ENCODE peak calls at places on chromosome 3, in ten cellular contexts. One of them, this sample, is unnamed.
A peak's percentile ranks its signal among the peaks of the same experiment; 100 is the strongest.

GRCh38 chr3:86929046-86929445 is 61.9 kb downstream of the VGLL3 start:
- DNase-seq in mesothelial cell of epicardium: no peak
- DNase-seq in LNCaP clone FGC: no peak
- DNase-seq in AG09309: no peak
- DNase-seq in breast epithelium: no peak
- DNase-seq in neural crest cell: no peak
- DNase-seq in progenitor cell of endocrine pancreas: no peak
- DNase-seq in spleen: no peak
- DNase-seq in lower lobe of right lung: no peak
- DNase-seq in activated B cell treated with CpG ODN at 0.5 μM for 24 hours: no peak
- DNase-seq in this sample: no peak

GRCh38 chr3:42662813-42663535 is 9.5 kb downstream of the ZBTB47 start:
- DNase-seq in LNCaP clone FGC: no peak
- DNase-seq in AG09309: no peak
- DNase-seq in progenitor cell of endocrine pancreas: no peak
- DNase-seq in neural crest cell: no peak
- DNase-seq in mesothelial cell of epicardium: no peak
- DNase-seq in breast epithelium: no peak
- DNase-seq in activated B cell treated with CpG ODN at 0.5 μM for 24 hours: no peak
- DNase-seq in lower lobe of right lung: no peak
- DNase-seq in spleen: no peak
- DNase-seq in this sample: peak; percentile 31

GRCh38 chr3:57110797-57111196 is 50.3 kb downstream of the SPATA12 start:
- DNase-seq in spleen: no peak
- DNase-seq in mesothelial cell of epicardium: no peak
- DNase-seq in activated B cell treated with CpG ODN at 0.5 μM for 24 hours: no peak
- DNase-seq in AG09309: no peak
- DNase-seq in breast epithelium: no peak
- DNase-seq in lower lobe of right lung: no peak
- DNase-seq in LNCaP clone FGC: no peak
- DNase-seq in progenitor cell of endocrine pancreas: no peak
- DNase-seq in neural crest cell: no peak
- DNase-seq in this sample: no peak

GRCh38 chr3:15303216-15303615 is 29.2 kb downstream of the SH3BP5 start:
- DNase-seq in spleen: no peak
- DNase-seq in breast epithelium: no peak
- DNase-seq in neural crest cell: no peak
- DNase-seq in LNCaP clone FGC: no peak
- DNase-seq in lower lobe of right lung: no peak
- DNase-seq in AG09309: no peak
- DNase-seq in progenitor cell of endocrine pancreas: no peak
- DNase-seq in activated B cell treated with CpG ODN at 0.5 μM for 24 hours: no peak
- DNase-seq in mesothelial cell of epicardium: no peak
- DNase-seq in this sample: no peak

GRCh38 chr3:86949850-86950249 is 41.1 kb downstream of the VGLL3 start:
- DNase-seq in LNCaP clone FGC: no peak
- DNase-seq in spleen: no peak
- DNase-seq in activated B cell treated with CpG ODN at 0.5 μM for 24 hours: no peak
- DNase-seq in breast epithelium: no peak
- DNase-seq in mesothelial cell of epicardium: no peak
- DNase-seq in neural crest cell: no peak
- DNase-seq in progenitor cell of endocrine pancreas: no peak
- DNase-seq in AG09309: no peak
- DNase-seq in lower lobe of right lung: no peak
- DNase-seq in this sample: no peak

GRCh38 chr3:161950318-161950717 is 453.7 kb downstream of the OTOL1 start:
- DNase-seq in progenitor cell of endocrine pancreas: no peak
- DNase-seq in activated B cell treated with CpG ODN at 0.5 μM for 24 hours: no peak
- DNase-seq in spleen: no peak
- DNase-seq in lower lobe of right lung: no peak
- DNase-seq in LNCaP clone FGC: no peak
- DNase-seq in AG09309: no peak
- DNase-seq in neural crest cell: no peak
- DNase-seq in mesothelial cell of epicardium: no peak
- DNase-seq in breast epithelium: no peak
- DNase-seq in this sample: no peak

GRCh38 chr3:56296361-56296760 is 171.9 kb downstream of the ERC2 start:
- DNase-seq in neural crest cell: no peak
- DNase-seq in mesothelial cell of epicardium: no peak
- DNase-seq in lower lobe of right lung: no peak
- DNase-seq in breast epithelium: no peak
- DNase-seq in spleen: no peak
- DNase-seq in LNCaP clone FGC: no peak
- DNase-seq in progenitor cell of endocrine pancreas: no peak
- DNase-seq in activated B cell treated with CpG ODN at 0.5 μM for 24 hours: no peak
- DNase-seq in AG09309: no peak
- DNase-seq in this sample: no peak

GRCh38 chr3:144181062-144181461 is 209.4 kb downstream of the DIPK2A start:
- DNase-seq in activated B cell treated with CpG ODN at 0.5 μM for 24 hours: no peak
- DNase-seq in AG09309: no peak
- DNase-seq in spleen: no peak
- DNase-seq in LNCaP clone FGC: no peak
- DNase-seq in progenitor cell of endocrine pancreas: no peak
- DNase-seq in breast epithelium: no peak
- DNase-seq in neural crest cell: no peak
- DNase-seq in lower lobe of right lung: no peak
- DNase-seq in mesothelial cell of epicardium: no peak
- DNase-seq in this sample: no peak

GRCh38 chr3:88188436-88188835 is 38.7 kb downstream of the C3orf38 start:
- DNase-seq in progenitor cell of endocrine pancreas: no peak
- DNase-seq in breast epithelium: no peak
- DNase-seq in neural crest cell: no peak
- DNase-seq in mesothelial cell of epicardium: no peak
- DNase-seq in activated B cell treated with CpG ODN at 0.5 μM for 24 hours: no peak
- DNase-seq in lower lobe of right lung: no peak
- DNase-seq in AG09309: no peak
- DNase-seq in LNCaP clone FGC: no peak
- DNase-seq in spleen: no peak
- DNase-seq in this sample: no peak

GRCh38 chr3:3125977-3126376 is 763 bp upstream of the TRNT1 start:
- DNase-seq in breast epithelium: no peak
- DNase-seq in AG09309: no peak
- DNase-seq in LNCaP clone FGC: no peak
- DNase-seq in mesothelial cell of epicardium: no peak
- DNase-seq in neural crest cell: no peak
- DNase-seq in activated B cell treated with CpG ODN at 0.5 μM for 24 hours: no peak
- DNase-seq in progenitor cell of endocrine pancreas: no peak
- DNase-seq in lower lobe of right lung: peak; percentile 46
- DNase-seq in spleen: peak; percentile 84
- DNase-seq in this sample: no peak

GRCh38 chr3:125289429-125289828 is 76.9 kb upstream of the SLC12A8 start:
- DNase-seq in lower lobe of right lung: no peak
- DNase-seq in progenitor cell of endocrine pancreas: no peak
- DNase-seq in activated B cell treated with CpG ODN at 0.5 μM for 24 hours: no peak
- DNase-seq in neural crest cell: no peak
- DNase-seq in mesothelial cell of epicardium: no peak
- DNase-seq in spleen: no peak
- DNase-seq in LNCaP clone FGC: no peak
- DNase-seq in breast epithelium: no peak
- DNase-seq in AG09309: no peak
- DNase-seq in this sample: no peak

DNA sequence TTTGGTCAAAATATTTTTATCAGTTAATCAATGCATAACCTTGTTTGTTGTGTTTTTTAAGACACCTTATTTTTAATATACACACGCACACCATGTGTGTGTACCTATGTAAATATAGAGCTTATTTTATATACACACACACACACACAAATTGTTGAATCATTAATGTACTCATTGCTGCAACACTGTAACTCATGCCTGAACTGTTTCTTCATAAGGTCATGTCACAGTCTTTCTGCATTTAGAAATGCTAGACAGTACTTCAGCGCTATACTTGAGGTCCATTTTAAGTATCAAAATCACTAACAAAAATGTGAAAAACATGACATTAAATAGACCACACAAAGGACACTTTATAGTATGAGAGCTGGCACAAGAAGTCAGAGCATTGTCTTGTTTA is 589.4 kb downstream of the SI start:
- DNase-seq in breast epithelium: no peak
- DNase-seq in progenitor cell of endocrine pancreas: no peak
- DNase-seq in lower lobe of right lung: no peak
- DNase-seq in LNCaP clone FGC: no peak
- DNase-seq in spleen: no peak
- DNase-seq in neural crest cell: no peak
- DNase-seq in activated B cell treated with CpG ODN at 0.5 μM for 24 hours: no peak
- DNase-seq in mesothelial cell of epicardium: no peak
- DNase-seq in AG09309: no peak
- DNase-seq in this sample: no peak
- TF ChIP-seq CTCF in breast epithelium: no peak
- TF ChIP-seq CTCF in progenitor cell of endocrine pancreas: no peak
- TF ChIP-seq CTCF in lower lobe of right lung: no peak
- TF ChIP-seq CTCF in LNCaP clone FGC: no peak
- TF ChIP-seq CTCF in spleen: no peak
- TF ChIP-seq CTCF in neural crest cell: no peak
- TF ChIP-seq CTCF in activated B cell treated with CpG ODN at 0.5 μM for 24 hours: no peak
- TF ChIP-seq CTCF in mesothelial cell of epicardium: no peak
- TF ChIP-seq CTCF in AG09309: no peak
- TF ChIP-seq CTCF in this sample: no peak

DNA sequence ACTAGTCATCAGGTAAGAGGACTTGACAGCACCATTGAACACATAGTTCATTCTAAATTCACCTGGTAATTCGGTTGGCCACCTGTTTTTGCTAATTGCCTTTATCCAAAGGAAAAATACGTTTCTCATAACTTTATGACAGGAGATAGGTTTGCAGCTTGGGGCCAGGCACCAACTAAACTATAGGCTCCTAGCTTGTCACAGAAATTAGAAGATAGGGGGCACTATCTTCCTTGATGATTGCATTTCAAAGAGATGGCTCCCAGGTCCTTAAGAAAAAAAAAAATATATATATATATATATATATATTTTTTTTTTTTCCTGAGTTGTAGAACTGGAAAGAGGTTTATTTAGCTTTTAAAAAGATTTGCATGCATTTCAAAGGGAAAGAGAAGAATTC is 563.6 kb downstream of the NAALADL2 start:
- DNase-seq in AG09309: no peak
- DNase-seq in mesothelial cell of epicardium: no peak
- DNase-seq in progenitor cell of endocrine pancreas: no peak
- DNase-seq in neural crest cell: no peak
- DNase-seq in breast epithelium: no peak
- DNase-seq in lower lobe of right lung: no peak
- DNase-seq in LNCaP clone FGC: no peak
- DNase-seq in activated B cell treated with CpG ODN at 0.5 μM for 24 hours: no peak
- DNase-seq in spleen: no peak
- DNase-seq in this sample: no peak
- TF ChIP-seq CTCF in AG09309: no peak
- TF ChIP-seq CTCF in mesothelial cell of epicardium: no peak
- TF ChIP-seq CTCF in progenitor cell of endocrine pancreas: no peak
- TF ChIP-seq CTCF in neural crest cell: no peak
- TF ChIP-seq CTCF in breast epithelium: no peak
- TF ChIP-seq CTCF in lower lobe of right lung: no peak
- TF ChIP-seq CTCF in LNCaP clone FGC: no peak
- TF ChIP-seq CTCF in activated B cell treated with CpG ODN at 0.5 μM for 24 hours: no peak
- TF ChIP-seq CTCF in spleen: no peak
- TF ChIP-seq CTCF in this sample: no peak

DNA sequence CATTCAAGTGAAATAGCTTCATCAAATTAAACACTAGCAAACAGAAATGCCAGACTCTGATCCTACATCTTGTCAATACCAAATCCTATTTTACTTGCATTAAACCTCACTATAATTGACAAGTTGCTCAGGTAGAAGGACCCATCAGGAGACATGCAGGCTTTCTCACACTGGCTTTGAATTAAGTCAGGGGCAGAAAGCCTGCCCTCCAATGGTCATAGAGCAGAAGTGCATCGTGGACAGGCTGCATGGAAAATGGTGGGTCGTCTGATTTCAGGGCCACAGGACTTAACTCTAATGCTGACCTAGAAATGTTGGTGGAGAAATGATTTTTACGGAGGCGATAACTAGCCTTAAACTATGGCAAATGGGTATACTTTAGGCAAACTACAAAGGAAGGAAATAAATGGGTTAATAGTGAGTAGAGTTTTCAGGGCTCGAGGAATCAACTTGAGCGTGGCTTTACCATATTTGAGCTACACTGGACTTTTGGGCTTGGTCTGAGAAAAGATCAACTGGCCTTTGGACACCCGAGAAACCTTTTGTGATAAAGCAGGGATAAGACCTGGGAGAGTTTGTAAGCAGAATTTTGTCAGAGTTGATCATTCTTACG is 283.9 kb downstream of the GRM7 start:
- DNase-seq in progenitor cell of endocrine pancreas: no peak
- DNase-seq in lower lobe of right lung: no peak
- DNase-seq in LNCaP clone FGC: peak; percentile 31
- DNase-seq in neural crest cell: peak; percentile 4
- DNase-seq in spleen: no peak
- DNase-seq in activated B cell treated with CpG ODN at 0.5 μM for 24 hours: no peak
- DNase-seq in mesothelial cell of epicardium: no peak
- DNase-seq in breast epithelium: no peak
- DNase-seq in AG09309: no peak
- DNase-seq in this sample: peak; percentile 3
- TF ChIP-seq CTCF in progenitor cell of endocrine pancreas: peak; percentile 68
- TF ChIP-seq CTCF in lower lobe of right lung: peak; percentile 41
- TF ChIP-seq CTCF in LNCaP clone FGC: peak; percentile 77
- TF ChIP-seq CTCF in neural crest cell: peak; percentile 67
- TF ChIP-seq CTCF in spleen: no peak
- TF ChIP-seq CTCF in activated B cell treated with CpG ODN at 0.5 μM for 24 hours: no peak
- TF ChIP-seq CTCF in mesothelial cell of epicardium: peak; percentile 48
- TF ChIP-seq CTCF in breast epithelium: no peak
- TF ChIP-seq CTCF in AG09309: no peak
- TF ChIP-seq CTCF in this sample: peak; percentile 43

GRCh38 chr3:168540726-168541125 is 445.0 kb upstream of the GOLIM4 start:
- DNase-seq in breast epithelium: no peak
- DNase-seq in spleen: no peak
- DNase-seq in AG09309: no peak
- DNase-seq in neural crest cell: no peak
- DNase-seq in progenitor cell of endocrine pancreas: no peak
- DNase-seq in activated B cell treated with CpG ODN at 0.5 μM for 24 hours: no peak
- DNase-seq in lower lobe of right lung: no peak
- DNase-seq in mesothelial cell of epicardium: no peak
- DNase-seq in LNCaP clone FGC: no peak
- DNase-seq in this sample: no peak

GRCh38 chr3:168539909-168540308 is 444.2 kb upstream of the GOLIM4 start:
- DNase-seq in progenitor cell of endocrine pancreas: no peak
- DNase-seq in lower lobe of right lung: no peak
- DNase-seq in LNCaP clone FGC: no peak
- DNase-seq in neural crest cell: no peak
- DNase-seq in breast epithelium: no peak
- DNase-seq in AG09309: no peak
- DNase-seq in activated B cell treated with CpG ODN at 0.5 μM for 24 hours: no peak
- DNase-seq in mesothelial cell of epicardium: no peak
- DNase-seq in spleen: no peak
- DNase-seq in this sample: no peak

GRCh38 chr3:168545591-168545990 is 449.9 kb upstream of the GOLIM4 start:
- DNase-seq in AG09309: no peak
- DNase-seq in lower lobe of right lung: no peak
- DNase-seq in spleen: peak; percentile 60
- DNase-seq in neural crest cell: no peak
- DNase-seq in breast epithelium: no peak
- DNase-seq in mesothelial cell of epicardium: no peak
- DNase-seq in activated B cell treated with CpG ODN at 0.5 μM for 24 hours: no peak
- DNase-seq in LNCaP clone FGC: no peak
- DNase-seq in progenitor cell of endocrine pancreas: no peak
- DNase-seq in this sample: no peak

GRCh38 chr3:168546707-168547106 is 451.0 kb upstream of the GOLIM4 start:
- DNase-seq in AG09309: no peak
- DNase-seq in activated B cell treated with CpG ODN at 0.5 μM for 24 hours: no peak
- DNase-seq in lower lobe of right lung: peak; percentile 22
- DNase-seq in LNCaP clone FGC: no peak
- DNase-seq in progenitor cell of endocrine pancreas: no peak
- DNase-seq in mesothelial cell of epicardium: no peak
- DNase-seq in neural crest cell: no peak
- DNase-seq in spleen: peak; percentile 19
- DNase-seq in breast epithelium: no peak
- DNase-seq in this sample: no peak

GRCh38 chr3:168544097-168544957 is 448.6 kb upstream of the GOLIM4 start:
- DNase-seq in lower lobe of right lung: no peak
- DNase-seq in AG09309: no peak
- DNase-seq in activated B cell treated with CpG ODN at 0.5 μM for 24 hours: no peak
- DNase-seq in mesothelial cell of epicardium: no peak
- DNase-seq in neural crest cell: no peak
- DNase-seq in progenitor cell of endocrine pancreas: no peak
- DNase-seq in breast epithelium: no peak
- DNase-seq in LNCaP clone FGC: no peak
- DNase-seq in spleen: no peak
- DNase-seq in this sample: no peak
- TF ChIP-seq CTCF in lower lobe of right lung: no peak
- TF ChIP-seq CTCF in AG09309: no peak
- TF ChIP-seq CTCF in activated B cell treated with CpG ODN at 0.5 μM for 24 hours: no peak
- TF ChIP-seq CTCF in mesothelial cell of epicardium: no peak
- TF ChIP-seq CTCF in neural crest cell: no peak
- TF ChIP-seq CTCF in progenitor cell of endocrine pancreas: no peak
- TF ChIP-seq CTCF in breast epithelium: no peak
- TF ChIP-seq CTCF in LNCaP clone FGC: no peak
- TF ChIP-seq CTCF in spleen: no peak
- TF ChIP-seq CTCF in this sample: no peak